ENCODE peak calls at places on chromosomes 7 and 10, in six cellular contexts. L is GM04504; D is activated T-cell treated with anti-CD3 and anti-CD28 coated beads for 4 hours; B is stimulated activated CD4-positive, alpha-beta T cell treated with anti-CD3 and anti-CD28 coated beads, Interleukin-1b, Interleukin-23, amount 100 ng/mL, for 1 hour; S is NCI-H460; G is T-helper 2 cell. P is an unnamed sample.

GRCh38 chr10:43417950-43418768 is 9.2 kb upstream of the HNRNPF start:
- DNase-seq in L (no peak), D (no peak), B (no peak), S (no peak), G (peak; percentile 73), P (no peak)

GRCh38 chr7:43637114-43637806 is 54.4 kb downstream of the STK17A start:
- DNase-seq in L (no peak), D (no peak), B (no peak), S (no peak), G (no peak), P (no peak)

GRCh38 chr7:21261627-21262564 is 166.0 kb upstream of the SP4 start:
- DNase-seq in L (peak; percentile 0), D (peak; percentile 15), B (peak; percentile 7), S (peak; percentile 17), G (peak; percentile 25), P (peak; percentile 5)

GRCh38 chr10:110163192-110163773 is 44.1 kb upstream of the MXI1 start:
- DNase-seq in L (no peak), D (no peak), B (no peak), S (no peak), G (no peak), P (no peak)

GRCh38 chr10:34966440-34966839 is 123.7 kb downstream of the CUL2 start:
- DNase-seq in L (no peak), D (no peak), B (no peak), S (no peak), G (no peak), P (no peak)

GRCh38 chr10:86047588-86047987 is 319.0 kb downstream of the GRID1 start:
- DNase-seq in L (no peak), D (no peak), B (no peak), S (no peak), G (no peak), P (no peak)

GRCh38 chr7:117051808-117052207 is 98.5 kb downstream of the ST7 start:
- DNase-seq in L (no peak), D (no peak), B (no peak), S (no peak), G (no peak), P (no peak)

GRCh38 chr10:52740913-52741675 is 31.5 kb downstream of the MBL2 start:
- DNase-seq in L (no peak), D (peak; percentile 7), B (peak; percentile 7), S (peak; percentile 30), G (no peak), P (no peak)

GRCh38 chr10:86046845-86047460 is 319.6 kb downstream of the GRID1 start:
- DNase-seq in L (no peak), D (no peak), B (no peak), S (no peak), G (no peak), P (no peak)

GRCh38 chr7:140003913-140004382 is 58.8 kb downstream of the PARP12 start:
- DNase-seq in L (peak; percentile 31), D (peak; percentile 14), B (no peak), S (peak; percentile 66), G (no peak), P (peak; percentile 23)

GRCh38 chr7:14085901-14086300 is 96.4 kb upstream of the ETV1 start:
- DNase-seq in L (no peak), D (no peak), B (no peak), S (peak; percentile 4), G (no peak), P (no peak)

GRCh38 chr7:56091591-56091990 is 1.2 kb downstream of the PHKG1 start:
- DNase-seq in L (no peak), D (no peak), B (no peak), S (no peak), G (no peak), P (no peak)

GRCh38 chr7:26993816-26994810 is 101.7 kb downstream of the HOXA1 start:
- DNase-seq in L (peak; percentile 22), D (no peak), B (no peak), S (no peak), G (no peak), P (no peak)

GRCh38 chr7:95577137-95577536 is 19.2 kb downstream of the PDK4 start:
- DNase-seq in L (no peak), D (no peak), B (no peak), S (no peak), G (no peak), P (no peak)

GRCh38 chr10:20970044-20970443 is 72.9 kb upstream of the NEBL start:
- DNase-seq in L (no peak), D (no peak), B (no peak), S (no peak), G (no peak), P (peak; percentile 46)

GRCh38 chr7:43463401-43463980 is 119.4 kb upstream of the STK17A start:
- DNase-seq in L (no peak), D (no peak), B (no peak), S (no peak), G (no peak), P (no peak)

GRCh38 chr7:151201344-151201743 is 8.9 kb downstream of the H2BK1 start:
- DNase-seq in L (no peak), D (no peak), B (no peak), S (no peak), G (no peak), P (no peak)

GRCh38 chr7:47937711-47938573 is 10.3 kb downstream of the PKD1L1 start:
- DNase-seq in L (no peak), D (no peak), B (no peak), S (no peak), G (no peak), P (no peak)

GRCh38 chr10:120765241-120765803 is 85.8 kb upstream of the WDR11 start:
- DNase-seq in L (no peak), D (no peak), B (no peak), S (no peak), G (no peak), P (no peak)